ENCODE peak calls at places on chromosomes 6 and 20, in six cellular contexts. N, Z, R, Y, X and W are unnamed samples.

GRCh38 chr6:40579101-40579500 is 8.1 kb downstream of the LRFN2 start:
- DNase-seq in N (no peak), Z (no peak), R (no peak), Y (no peak), X (no peak), W (no peak)

GRCh38 chr20:25533920-25534700 is 51.2 kb downstream of the NINL start:
- DNase-seq in N (no peak), Z (no peak), R (no peak), Y (no peak), X (no peak), W (no peak)

GRCh38 chr6:69584913-69585729 is 211.7 kb downstream of the LMBRD1 start:
- DNase-seq in N (peak), Z (no peak), R (no peak), Y (no peak), X (no peak), W (no peak)

GRCh38 chr6:96499781-96500180 is 21.8 kb upstream of the UFL1 start:
- DNase-seq in N (no peak), Z (no peak), R (no peak), Y (no peak), X (no peak), W (no peak)

GRCh38 chr20:2751868-2752630 is 48.4 kb downstream of the CPXM1 start:
- DNase-seq in N (no peak), Z (peak), R (no peak), Y (no peak), X (peak), W (peak)

GRCh38 chr6:40999498-41000070 is 39.4 kb downstream of the UNC5CL start:
- DNase-seq in N (no peak), Z (peak), R (no peak), Y (peak), X (no peak), W (peak)

GRCh38 chr6:2968600-2969135 is 2.7 kb downstream of the SERPINB6 start:
- DNase-seq in N (no peak), Z (no peak), R (no peak), Y (no peak), X (no peak), W (no peak)

GRCh38 chr6:5498579-5498899 is 237.2 kb downstream of the FARS2 start:
- DNase-seq in N (no peak), Z (no peak), R (no peak), Y (no peak), X (no peak), W (no peak)

GRCh38 chr6:90413867-90414266 is 117.2 kb upstream of the BACH2 start:
- DNase-seq in N (no peak), Z (peak), R (peak), Y (no peak), X (peak), W (no peak)

GRCh38 chr6:144619983-144620382 is 334.8 kb downstream of the UTRN start:
- DNase-seq in N (no peak), Z (no peak), R (no peak), Y (no peak), X (no peak), W (no peak)

GRCh38 chr20:45066372-45066771 is 34.6 kb downstream of the KCNS1 start:
- DNase-seq in N (no peak), Z (no peak), R (no peak), Y (no peak), X (no peak), W (no peak)

GRCh38 chr20:59817846-59818245 is 115.6 kb downstream of the SYCP2 start:
- DNase-seq in N (no peak), Z (no peak), R (no peak), Y (no peak), X (no peak), W (no peak)

GRCh38 chr20:57581202-57582028 is 20.5 kb downstream of the PCK1 start:
- DNase-seq in N (no peak), Z (no peak), R (no peak), Y (no peak), X (no peak), W (no peak)

GRCh38 chr6:136031982-136032381 is 180.5 kb downstream of the PDE7B start:
- DNase-seq in N (no peak), Z (no peak), R (no peak), Y (no peak), X (peak), W (no peak)

GRCh38 chr20:62121776-62122658 is at the start of gene LSM14B:
- DNase-seq in N (peak), Z (peak), R (peak), Y (peak), X (peak), W (peak)

GRCh38 chr6:82741325-82741995 is 324.2 kb downstream of the UBE3D start:
- DNase-seq in N (no peak), Z (no peak), R (no peak), Y (no peak), X (no peak), W (no peak)